ENCODE peak calls at places on chromosome 1, in ten cellular contexts. O is HL-60, D is ovary, U is PC-3, R is WERI-Rb-1, H is neural progenitor cell, B is sigmoid colon, C is tibial nerve, W is heart left ventricle, S is GM23338. Q is an unnamed sample.

GRCh38 chr1:28508435-28508754 is 2.6 kb downstream of the RCC1 start:
- DNase-seq in O (no peak), D (no peak), U (no peak), R (no peak), H (peak; percentile 56), B (no peak), C (no peak), W (no peak), S (no peak), Q (no peak)

GRCh38 chr1:24888061-24888970 is 41.8 kb downstream of the RUNX3 start:
- DNase-seq in O (no peak), D (no peak), U (no peak), R (no peak), H (no peak), B (peak; percentile 47), C (no peak), W (no peak), S (no peak), Q (no peak)

GRCh38 chr1:205244383-205244782 is 16.6 kb downstream of the TMCC2 start:
- DNase-seq in O (no peak), D (no peak), U (no peak), R (no peak), H (no peak), B (no peak), C (no peak), W (no peak), S (no peak), Q (no peak)

GRCh38 chr1:156816561-156817328 is at the start of gene SH2D2A:
- DNase-seq in O (peak; percentile 48), D (no peak), U (peak; percentile 80), R (peak; percentile 82), H (no peak), B (peak; percentile 78), C (no peak), W (peak; percentile 72), S (no peak), Q (peak; percentile 70)

GRCh38 chr1:54774820-54775498 is 10.6 kb upstream of the PARS2 start:
- DNase-seq in O (no peak), D (no peak), U (peak; percentile 16), R (peak; percentile 92), H (peak; percentile 63), B (no peak), C (no peak), W (no peak), S (peak; percentile 95), Q (no peak)

GRCh38 chr1:23838401-23838866 is 13.2 kb upstream of the HMGCL start:
- DNase-seq in O (peak; percentile 81), D (peak; percentile 47), U (peak; percentile 49), R (peak; percentile 61), H (peak; percentile 59), B (peak; percentile 79), C (peak; percentile 48), W (peak; percentile 85), S (peak; percentile 72), Q (peak; percentile 49)

GRCh38 chr1:178093150-178093957 is 550 bp upstream of the RASAL2 start:
- DNase-seq in O (peak; percentile 94), D (peak; percentile 87), U (peak; percentile 92), R (peak; percentile 99), H (peak; percentile 99), B (peak; percentile 94), C (peak; percentile 79), W (peak; percentile 94), S (peak; percentile 99), Q (peak; percentile 95)

GRCh38 chr1:166915941-166916340 is 39.9 kb upstream of the TADA1 start:
- DNase-seq in O (no peak), D (no peak), U (peak; percentile 76), R (no peak), H (peak; percentile 7), B (no peak), C (no peak), W (no peak), S (no peak), Q (no peak)

GRCh38 chr1:212470059-212470458 is 37.3 kb downstream of the NENF start:
- DNase-seq in O (no peak), D (peak; percentile 85), U (peak; percentile 99), R (no peak), H (no peak), B (peak; percentile 97), C (peak; percentile 93), W (peak; percentile 72), S (no peak), Q (peak; percentile 74)

GRCh38 chr1:202835548-202836072 is 24.9 kb downstream of the PCAT6 start:
- DNase-seq in O (peak; percentile 37), D (no peak), U (no peak), R (no peak), H (no peak), B (no peak), C (no peak), W (no peak), S (no peak), Q (no peak)

GRCh38 chr1:59509341-59509869 is 212.5 kb downstream of the FGGY start:
- DNase-seq in O (no peak), D (no peak), U (no peak), R (peak; percentile 91), H (no peak), B (no peak), C (no peak), W (no peak), S (no peak), Q (no peak)

GRCh38 chr1:40870135-40870728 is 8.1 kb upstream of the CITED4 start:
- DNase-seq in O (no peak), D (no peak), U (peak; percentile 49), R (no peak), H (no peak), B (no peak), C (no peak), W (no peak), S (no peak), Q (no peak)

GRCh38 chr1:51284487-51284954 is 45.8 kb downstream of the TTC39A start:
- DNase-seq in O (no peak), D (peak; percentile 20), U (no peak), R (no peak), H (peak; percentile 40), B (no peak), C (no peak), W (no peak), S (no peak), Q (no peak)

GRCh38 chr1:201696217-201696761 is 132.7 kb upstream of the IPO9 start:
- DNase-seq in O (no peak), D (peak; percentile 42), U (peak; percentile 92), R (peak; percentile 66), H (no peak), B (peak; percentile 96), C (peak; percentile 90), W (peak; percentile 91), S (no peak), Q (peak; percentile 81)

GRCh38 chr1:5872886-5873285 is 119.3 kb downstream of the NPHP4 start:
- DNase-seq in O (no peak), D (no peak), U (no peak), R (no peak), H (no peak), B (no peak), C (no peak), W (no peak), S (no peak), Q (no peak)

GRCh38 chr1:244186372-244186771 is 135.3 kb downstream of the ZBTB18 start:
- DNase-seq in O (no peak), D (no peak), U (no peak), R (no peak), H (no peak), B (no peak), C (no peak), W (no peak), S (no peak), Q (no peak)

GRCh38 chr1:198167436-198167934 is 10.7 kb downstream of the NEK7 start:
- DNase-seq in O (peak; percentile 23), D (no peak), U (peak; percentile 7), R (no peak), H (no peak), B (no peak), C (no peak), W (no peak), S (no peak), Q (no peak)

GRCh38 chr1:30912913-30913652 is 4.5 kb upstream of the SDC3 start:
- DNase-seq in O (peak; percentile 82), D (no peak), U (no peak), R (no peak), H (no peak), B (peak; percentile 83), C (peak; percentile 74), W (peak; percentile 79), S (no peak), Q (peak; percentile 45)

GRCh38 chr1:185404864-185405568 is 88.0 kb upstream of the IVNS1ABP start:
- DNase-seq in O (peak; percentile 11), D (no peak), U (no peak), R (no peak), H (no peak), B (no peak), C (no peak), W (no peak), S (no peak), Q (no peak)
- TF ChIP-seq CTCF in O (no peak), D (no peak), U (no peak), R (no peak), H (no peak), B (no peak), C (no peak), W (no peak), S (no peak), Q (no peak)

GRCh38 chr1:102562380-102562779 is 545.9 kb downstream of the COL11A1 start:
- DNase-seq in O (no peak), D (no peak), U (no peak), R (no peak), H (no peak), B (no peak), C (no peak), W (no peak), S (no peak), Q (no peak)

DNA sequence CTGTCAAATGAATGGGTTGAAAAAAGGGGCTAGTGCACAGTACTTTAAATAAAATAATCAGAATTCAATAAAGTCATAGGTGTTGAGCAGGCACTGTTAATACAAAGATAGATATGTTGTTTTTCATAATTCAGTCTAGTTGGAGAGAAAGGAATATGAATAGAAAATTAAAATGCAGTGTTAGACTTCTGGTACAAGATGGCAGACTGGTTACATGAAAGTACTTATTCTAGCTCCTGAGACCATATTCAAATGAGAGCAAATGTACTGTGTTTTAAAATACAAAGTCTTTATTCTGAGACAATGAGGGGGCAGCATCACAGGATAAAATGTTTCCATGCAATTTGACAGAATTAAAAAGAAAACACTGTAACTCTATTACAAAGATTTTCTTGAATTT is 542.1 kb downstream of the COL11A1 start:
- DNase-seq in O (no peak), D (no peak), U (no peak), R (no peak), H (no peak), B (no peak), C (no peak), W (no peak), S (no peak), Q (no peak)
- H3K27ac ChIP-seq in O (no peak overlapping the region), D (no peak overlapping the region), U (no peak overlapping the region), R (no peak overlapping the region), H (no peak overlapping the region), B (no peak overlapping the region), C (no peak overlapping the region), W (no peak overlapping the region), S (no peak overlapping the region), Q (no peak overlapping the region)

GRCh38 chr1:151512326-151512725 is 1.1 kb downstream of the CGN start:
- DNase-seq in O (no peak), D (no peak), U (peak; percentile 30), R (no peak), H (no peak), B (peak; percentile 9), C (no peak), W (no peak), S (no peak), Q (no peak)
- H3K4me3 ChIP-seq in O (no peak overlapping the region), D (peak overlapping the region; percentile 64), U (peak overlapping the region; percentile 84), R (no peak overlapping the region), H (peak overlapping the region; percentile 83), B (no peak overlapping the region), C (peak overlapping the region; percentile 66), W (peak overlapping the region; percentile 61), S (peak overlapping the region; percentile 91), Q (peak overlapping the region; percentile 77)

GRCh38 chr1:85605519-85606413 is 25.2 kb downstream of the CCN1 start:
- DNase-seq in O (peak; percentile 3), D (no peak), U (peak; percentile 60), R (no peak), H (no peak), B (no peak), C (no peak), W (no peak), S (no peak), Q (no peak)
- TF ChIP-seq CTCF in O (no peak), D (no peak), U (peak; percentile 56), R (no peak), H (peak; percentile 7), B (no peak), C (no peak), W (peak; percentile 13), S (peak; percentile 51), Q (peak; percentile 37)

Q was measured in heart right ventricle.